ENCODE peak calls at places on chromosome 22, in eight cellular contexts. M is left ventricle myocardium superior, R is cardiac fibroblast, T is dorsolateral prefrontal cortex, X is smooth muscle cell of the brain vasculature, B is fibroblast of pulmonary artery, N is stromal cell of bone marrow, D is Caki2. O is an unnamed sample.

GRCh38 chr22:50730941-50731661 is 6.9 kb upstream of the ACR start:
- DNase-seq in N (no peak), B (no peak), T (no peak), D (no peak), X (no peak), R (peak; percentile 29), M (peak; percentile 39), O (no peak)

GRCh38 chr22:44399196-44399837 is 86.6 kb upstream of the SHISAL1 start:
- DNase-seq in B (no peak), T (no peak), N (no peak), M (no peak), X (no peak), R (no peak), D (no peak), O (no peak)

GRCh38 chr22:36144886-36145541 is 15.5 kb downstream of the APOL3 start:
- DNase-seq in T (peak; percentile 46), R (peak; percentile 89), X (peak; percentile 45), D (peak; percentile 70), B (peak; percentile 88), M (peak; percentile 65), N (peak; percentile 65), O (peak; percentile 46)

GRCh38 chr22:11627436-11627797 is 3900.6 kb upstream of the OR11H1 start:
- DNase-seq in T (no peak), M (no peak), N (no peak), R (no peak), X (no peak), D (no peak), B (peak; percentile 22), O (no peak)

GRCh38 chr22:46464701-46465347 is 72.6 kb downstream of the CELSR1 start:
- DNase-seq in M (no peak), X (no peak), B (no peak), T (no peak), D (no peak), R (no peak), N (no peak), O (no peak)

GRCh38 chr22:49576241-49577141 is 251.2 kb downstream of the BRD1 start:
- DNase-seq in B (no peak), D (no peak), X (no peak), M (peak; percentile 15), T (no peak), R (no peak), N (no peak), O (no peak)

GRCh38 chr22:30606455-30607299 is at the start of gene TCN2:
- DNase-seq in D (peak; percentile 89), B (peak; percentile 89), M (peak; percentile 72), T (peak; percentile 81), R (peak; percentile 84), N (peak; percentile 54), X (peak; percentile 78), O (peak; percentile 77)

GRCh38 chr22:38697055-38697980 is 3.4 kb downstream of the JOSD1 start:
- DNase-seq in R (peak; percentile 84), N (no peak), B (peak; percentile 78), D (peak; percentile 23), X (no peak), M (peak; percentile 55), T (no peak), O (peak; percentile 69)

GRCh38 chr22:26852176-26852575 is 194.8 kb downstream of the MIAT start:
- DNase-seq in M (no peak), X (no peak), D (peak; percentile 31), R (no peak), B (no peak), N (no peak), T (no peak), O (no peak)

GRCh38 chr22:18056161-18056666 is 21.6 kb upstream of the PEX26 start:
- DNase-seq in X (no peak), N (peak; percentile 77), B (no peak), D (peak; percentile 66), T (peak; percentile 58), R (peak; percentile 40), M (no peak), O (peak; percentile 80)

GRCh38 chr22:22111267-22111751 is 128.7 kb upstream of the TOP3B start:
- DNase-seq in T (no peak), D (peak; percentile 88), M (no peak), B (peak; percentile 66), N (peak; percentile 50), R (peak; percentile 35), X (no peak), O (peak; percentile 87)

GRCh38 chr22:50217543-50218152 is 16.8 kb downstream of the SELENOO start:
- DNase-seq in T (no peak), N (no peak), R (no peak), B (no peak), X (no peak), D (no peak), M (peak; percentile 21), O (no peak)

GRCh38 chr22:19086417-19086816 is 35.8 kb downstream of the DGCR2 start:
- DNase-seq in T (no peak), N (no peak), D (peak; percentile 85), M (no peak), X (no peak), R (no peak), B (no peak), O (no peak)